ENCODE peak calls at places on chromosomes 13 and 19, in five cellular contexts. One of them, this sample, is unnamed.

GRCh38 chr19:39083983-39084731 is at the start of gene ACP7:
- DNase-seq in A549: no peak
- DNase-seq in WTC11: peak; percentile 40
- DNase-seq in GM12878: no peak
- DNase-seq in K562: no peak
- DNase-seq in this sample: no peak

GRCh38 chr13:37695200-37695599 is 96.6 kb upstream of the POSTN start:
- DNase-seq in A549: no peak
- DNase-seq in WTC11: no peak
- DNase-seq in GM12878: no peak
- DNase-seq in K562: no peak
- DNase-seq in this sample: no peak

GRCh38 chr13:48233886-48234488 is 981 bp downstream of the ITM2B start:
- DNase-seq in A549: no peak
- DNase-seq in WTC11: no peak
- DNase-seq in GM12878: peak; percentile 30
- DNase-seq in K562: no peak
- DNase-seq in this sample: no peak

GRCh38 chr19:56119585-56119978 is 1.5 kb downstream of the ZNF787 start:
- DNase-seq in A549: no peak
- DNase-seq in WTC11: no peak
- DNase-seq in GM12878: no peak
- DNase-seq in K562: no peak
- DNase-seq in this sample: peak; percentile 35

GRCh38 chr13:111140562-111141105 is 25.5 kb downstream of the ARHGEF7 start:
- DNase-seq in A549: no peak
- DNase-seq in WTC11: no peak
- DNase-seq in GM12878: no peak
- DNase-seq in K562: no peak
- DNase-seq in this sample: no peak

GRCh38 chr13:97113231-97114001 is 108.7 kb upstream of the MBNL2 start:
- DNase-seq in A549: no peak
- DNase-seq in WTC11: no peak
- DNase-seq in GM12878: no peak
- DNase-seq in K562: no peak
- DNase-seq in this sample: no peak

GRCh38 chr13:74251778-74252519 is 117.7 kb upstream of the KLF12 start:
- DNase-seq in A549: no peak
- DNase-seq in WTC11: no peak
- DNase-seq in GM12878: no peak
- DNase-seq in K562: no peak
- DNase-seq in this sample: no peak

GRCh38 chr19:12804051-12804450 is 2.2 kb downstream of the THSD8 start:
- DNase-seq in A549: no peak
- DNase-seq in WTC11: no peak
- DNase-seq in GM12878: no peak
- DNase-seq in K562: no peak
- DNase-seq in this sample: no peak

GRCh38 chr19:13056052-13056660 is 46.5 kb downstream of the LYL1 start:
- DNase-seq in A549: no peak
- DNase-seq in WTC11: peak; percentile 62
- DNase-seq in GM12878: no peak
- DNase-seq in K562: no peak
- DNase-seq in this sample: no peak

GRCh38 chr13:98228661-98229349 is 51.7 kb upstream of the RNF113B start:
- DNase-seq in A549: no peak
- DNase-seq in WTC11: no peak
- DNase-seq in GM12878: no peak
- DNase-seq in K562: no peak
- DNase-seq in this sample: no peak

GRCh38 chr13:61664821-61665705 is 249.4 kb upstream of the PCDH20 start:
- DNase-seq in A549: no peak
- DNase-seq in WTC11: no peak
- DNase-seq in GM12878: no peak
- DNase-seq in K562: no peak
- DNase-seq in this sample: peak; percentile 90

GRCh38 chr19:16620584-16620983 is 7.4 kb downstream of the MED26 start:
- DNase-seq in A549: no peak
- DNase-seq in WTC11: no peak
- DNase-seq in GM12878: no peak
- DNase-seq in K562: no peak
- DNase-seq in this sample: no peak

GRCh38 chr19:10270616-10271394 is at the start of gene ICAM1:
- DNase-seq in A549: no peak
- DNase-seq in WTC11: peak; percentile 78
- DNase-seq in GM12878: no peak
- DNase-seq in K562: peak; percentile 71
- DNase-seq in this sample: peak; percentile 83
- TF ChIP-seq CTCF in A549: no peak
- TF ChIP-seq CTCF in WTC11: no peak
- TF ChIP-seq CTCF in GM12878: no peak
- TF ChIP-seq CTCF in K562: peak; percentile 32
- TF ChIP-seq CTCF in this sample: peak; percentile 51

GRCh38 chr13:76803831-76804230 is 82.4 kb downstream of the KCTD12 start:
- DNase-seq in A549: no peak
- DNase-seq in WTC11: no peak
- DNase-seq in GM12878: no peak
- DNase-seq in K562: no peak
- DNase-seq in this sample: no peak
- TF ChIP-seq ESRRA in A549: no peak
- TF ChIP-seq ESRRA in WTC11: no peak
- TF ChIP-seq ESRRA in GM12878: no peak
- TF ChIP-seq ESRRA in K562: no peak
- TF ChIP-seq ESRRA in this sample: no peak

DNA sequence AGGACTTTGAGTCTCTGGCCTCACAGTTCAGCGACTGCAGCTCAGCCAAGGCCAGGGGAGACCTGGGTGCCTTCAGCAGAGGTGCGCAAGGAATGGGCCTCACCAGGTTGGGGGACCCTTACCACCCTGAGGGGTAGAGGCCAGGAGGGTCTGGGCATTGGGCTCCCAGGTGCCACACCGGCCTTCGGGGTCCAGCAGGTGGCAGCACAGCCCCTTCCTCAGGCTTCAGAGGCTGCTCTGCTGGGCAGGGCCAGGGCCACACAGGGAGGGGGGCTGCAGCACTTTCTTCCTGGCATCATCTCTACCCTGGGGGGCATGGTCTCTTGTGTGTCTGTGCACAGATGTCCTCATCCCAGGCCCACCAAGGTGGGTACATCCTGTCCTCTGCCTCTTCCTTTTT is 12.9 kb downstream of the PIN1 start:
- DNase-seq in A549: no peak
- DNase-seq in WTC11: peak; percentile 77
- DNase-seq in GM12878: no peak
- DNase-seq in K562: no peak
- DNase-seq in this sample: no peak
- TF ChIP-seq CTCF in A549: peak; percentile 28
- TF ChIP-seq CTCF in WTC11: peak; percentile 63
- TF ChIP-seq CTCF in GM12878: peak; percentile 35
- TF ChIP-seq CTCF in K562: peak; percentile 54
- TF ChIP-seq CTCF in this sample: peak; percentile 88

GRCh38 chr19:42185281-42185680 is 32.2 kb downstream of the DEDD2 start:
- DNase-seq in A549: no peak
- DNase-seq in WTC11: no peak
- DNase-seq in GM12878: no peak
- DNase-seq in K562: no peak
- DNase-seq in this sample: no peak
- TF ChIP-seq ESRRA in A549: no peak
- TF ChIP-seq ESRRA in WTC11: no peak
- TF ChIP-seq ESRRA in GM12878: no peak
- TF ChIP-seq ESRRA in K562: no peak
- TF ChIP-seq ESRRA in this sample: no peak

GRCh38 chr13:43132228-43132627 is 108.8 kb downstream of the DNAJC15 start:
- DNase-seq in A549: peak; percentile 19
- DNase-seq in WTC11: peak; percentile 41
- DNase-seq in GM12878: no peak
- DNase-seq in K562: no peak
- DNase-seq in this sample: peak; percentile 52
- TF ChIP-seq CTCF in A549: peak; percentile 28
- TF ChIP-seq CTCF in WTC11: no peak
- TF ChIP-seq CTCF in GM12878: peak; percentile 39
- TF ChIP-seq CTCF in K562: no peak
- TF ChIP-seq CTCF in this sample: peak; percentile 71

GRCh38 chr13:46178143-46178542 is 3.8 kb downstream of the LCP1 start:
- DNase-seq in A549: no peak
- DNase-seq in WTC11: no peak
- DNase-seq in GM12878: no peak
- DNase-seq in K562: no peak
- DNase-seq in this sample: no peak
- TF ChIP-seq ESRRA in A549: no peak
- TF ChIP-seq ESRRA in WTC11: no peak
- TF ChIP-seq ESRRA in GM12878: no peak
- TF ChIP-seq ESRRA in K562: no peak
- TF ChIP-seq ESRRA in this sample: no peak

GRCh38 chr19:41883821-41884733 is 1.1 kb downstream of the ARHGEF1 start:
- DNase-seq in A549: peak; percentile 100
- DNase-seq in WTC11: peak; percentile 96
- DNase-seq in GM12878: peak; percentile 86
- DNase-seq in K562: peak; percentile 92
- DNase-seq in this sample: peak; percentile 93
- TF ChIP-seq CTCF in A549: no peak
- TF ChIP-seq CTCF in WTC11: no peak
- TF ChIP-seq CTCF in GM12878: no peak
- TF ChIP-seq CTCF in K562: no peak
- TF ChIP-seq CTCF in this sample: peak; percentile 41

GRCh38 chr19:43622070-43622469 is 2.6 kb upstream of the ZNF428 start:
- DNase-seq in A549: no peak
- DNase-seq in WTC11: no peak
- DNase-seq in GM12878: no peak
- DNase-seq in K562: no peak
- DNase-seq in this sample: no peak

GRCh38 chr19:43622956-43623355 is 3.5 kb upstream of the ZNF428 start:
- DNase-seq in A549: no peak
- DNase-seq in WTC11: no peak
- DNase-seq in GM12878: no peak
- DNase-seq in K562: no peak
- DNase-seq in this sample: no peak

GRCh38 chr19:43619262-43620060 is at the start of gene ZNF428:
- DNase-seq in A549: peak; percentile 91
- DNase-seq in WTC11: peak; percentile 93
- DNase-seq in GM12878: peak; percentile 67
- DNase-seq in K562: peak; percentile 92
- DNase-seq in this sample: peak; percentile 87

GRCh38 chr19:43618921-43619261 is 538 bp downstream of the ZNF428 start:
- DNase-seq in A549: peak; percentile 53
- DNase-seq in WTC11: no peak
- DNase-seq in GM12878: peak; percentile 30
- DNase-seq in K562: no peak
- DNase-seq in this sample: peak; percentile 79

GRCh38 chr19:43620061-43621001 is 902 bp upstream of the ZNF428 start:
- DNase-seq in A549: no peak
- DNase-seq in WTC11: no peak
- DNase-seq in GM12878: no peak
- DNase-seq in K562: peak; percentile 54
- DNase-seq in this sample: no peak
- TF ChIP-seq ESRRA in A549: no peak
- TF ChIP-seq ESRRA in WTC11: no peak
- TF ChIP-seq ESRRA in GM12878: no peak
- TF ChIP-seq ESRRA in K562: peak; percentile 25
- TF ChIP-seq ESRRA in this sample: no peak

GRCh38 chr19:47600246-47601179 is 8.4 kb upstream of the BICRA start:
- DNase-seq in A549: peak; percentile 100
- DNase-seq in WTC11: peak; percentile 100
- DNase-seq in GM12878: peak; percentile 94
- DNase-seq in K562: peak; percentile 99
- DNase-seq in this sample: peak; percentile 97
- TF ChIP-seq CTCF in A549: no peak
- TF ChIP-seq CTCF in WTC11: no peak
- TF ChIP-seq CTCF in GM12878: no peak
- TF ChIP-seq CTCF in K562: no peak
- TF ChIP-seq CTCF in this sample: no peak

This sample was measured in HepG2.